ENCODE peak calls at places on chromosomes 11 and 22, in five cellular contexts. S is glutamatergic neuron, H is NCI-H1105 treated with DMSO at 0.1 percent for 48 hours, T is IMR-90, R is AG20443. J is an unnamed sample.

GRCh38 chr22:24950272-24950902 is 2.1 kb upstream of the KIAA1671 start:
- DNase-seq in S (no peak), R (peak), H (peak), T (peak), J (no peak)

GRCh38 chr11:118565062-118565461 is 669 bp downstream of the IFT46 start:
- DNase-seq in T (no peak), R (peak), H (no peak), S (no peak), J (no peak)

GRCh38 chr11:10659339-10660216 is 34.0 kb downstream of the IRAG1 start:
- DNase-seq in H (no peak), T (peak), R (peak), S (no peak), J (peak)

GRCh38 chr11:122344281-122344680 is 228.3 kb upstream of the BLID start:
- DNase-seq in H (no peak), S (no peak), R (peak), T (peak), J (peak)

GRCh38 chr11:66188580-66188979 is 79.9 kb upstream of the RAB1B start:
- DNase-seq in R (peak), H (no peak), T (peak), S (no peak), J (peak)

GRCh38 chr22:30047364-30047738 is 32.9 kb upstream of the HORMAD2 start:
- DNase-seq in T (peak), S (no peak), H (no peak), R (no peak), J (no peak)

GRCh38 chr11:10600570-10601248 is 32.2 kb upstream of the LYVE1 start:
- DNase-seq in H (no peak), R (no peak), S (no peak), T (no peak), J (no peak)

GRCh38 chr22:37705205-37705604 is 8.4 kb downstream of the TRIOBP start:
- DNase-seq in T (no peak), S (no peak), R (no peak), H (no peak), J (no peak)

GRCh38 chr22:29434288-29434687 is 4.1 kb upstream of the RFPL1 start:
- DNase-seq in T (no peak), R (no peak), H (no peak), S (no peak), J (no peak)

GRCh38 chr11:71946144-71946571 is 17.3 kb downstream of the RNF121 start:
- DNase-seq in R (peak), H (no peak), T (peak), S (no peak), J (peak)

GRCh38 chr11:62545437-62546243 is 966 bp downstream of the AHNAK start:
- DNase-seq in T (peak), S (no peak), H (peak), R (peak), J (peak)

J was measured in HFFc6.